ENCODE peak calls at places on chromosomes 3 and 15, in four cellular contexts. R is RWPE2; B is astrocyte; K is naive thymus-derived CD4-positive, alpha-beta T cell. X is an unnamed sample.

GRCh38 chr15:58227706-58228543 is 89.7 kb downstream of the AQP9 start:
- DNase-seq in R (no peak), B (peak; percentile 44), K (peak; percentile 56), X (peak; percentile 80)

GRCh38 chr3:190121061-190121765 is 516 bp upstream of the P3H2 start:
- DNase-seq in R (no peak), B (no peak), K (no peak), X (no peak)

GRCh38 chr3:150447084-150447483 is 39.0 kb downstream of the TSC22D2 start:
- DNase-seq in R (no peak), B (peak; percentile 30), K (no peak), X (no peak)

GRCh38 chr3:98010194-98010882 is 24.8 kb downstream of the GABRR3 start:
- DNase-seq in R (no peak), B (no peak), K (no peak), X (no peak)

GRCh38 chr15:59553879-59554735 is 57.5 kb upstream of the GCNT3 start:
- DNase-seq in R (peak; percentile 86), B (peak; percentile 75), K (no peak), X (no peak)

GRCh38 chr3:51711352-51712019 is 4.6 kb downstream of the GRM2 start:
- DNase-seq in R (peak; percentile 16), B (no peak), K (no peak), X (no peak)

GRCh38 chr3:101379695-101380376 is 59.5 kb upstream of the IMPG2 start:
- DNase-seq in R (no peak), B (no peak), K (no peak), X (no peak)

GRCh38 chr3:31610700-31611275 is 78.1 kb downstream of the STT3B start:
- DNase-seq in R (no peak), B (peak; percentile 28), K (no peak), X (no peak)

GRCh38 chr3:8529738-8530525 is 28.3 kb downstream of the LMCD1 start:
- DNase-seq in R (no peak), B (peak; percentile 51), K (no peak), X (no peak)

GRCh38 chr3:48190911-48191310 is 2.7 kb upstream of the CDC25A start:
- DNase-seq in R (no peak), B (no peak), K (no peak), X (no peak)

GRCh38 chr3:143786229-143787199 is 61.8 kb downstream of the SLC9A9 start:
- DNase-seq in R (no peak), B (peak; percentile 36), K (no peak), X (no peak)

GRCh38 chr15:51888593-51889195 is 59.2 kb downstream of the TMOD3 start:
- DNase-seq in R (no peak), B (no peak), K (no peak), X (peak; percentile 12)

GRCh38 chr3:14947105-14947885 is at the start of gene NR2C2:
- DNase-seq in R (peak; percentile 74), B (peak; percentile 38), K (peak; percentile 88), X (peak; percentile 60)

GRCh38 chr3:136194409-136195257 is 1.5 kb downstream of the MSL2 start:
- DNase-seq in R (no peak), B (no peak), K (peak; percentile 89), X (peak; percentile 91)

GRCh38 chr3:57038466-57039164 is 21.8 kb upstream of the SPATA12 start:
- DNase-seq in R (no peak), B (no peak), K (no peak), X (peak; percentile 67)

GRCh38 chr15:83378921-83379561 is 68.1 kb upstream of the SH3GL3 start:
- DNase-seq in R (peak; percentile 97), B (no peak), K (no peak), X (no peak)

GRCh38 chr3:100902572-100902971 is 90.6 kb downstream of the ABI3BP start:
- DNase-seq in R (no peak), B (peak; percentile 54), K (no peak), X (no peak)

GRCh38 chr3:67415504-67415903 is 238.9 kb downstream of the SUCLG2 start:
- DNase-seq in R (no peak), B (peak; percentile 38), K (no peak), X (no peak)

GRCh38 chr15:48374472-48374871 is 43.2 kb downstream of the DUT start:
- DNase-seq in R (no peak), B (peak; percentile 81), K (no peak), X (no peak)

GRCh38 chr3:39056151-39056550 is 4.3 kb downstream of the WDR48 start:
- DNase-seq in R (no peak), B (peak; percentile 30), K (no peak), X (no peak)

GRCh38 chr3:105745046-105745445 is 123.8 kb downstream of the CBLB start:
- DNase-seq in R (no peak), B (no peak), K (no peak), X (no peak)

GRCh38 chr3:189883113-189883753 is 237.5 kb downstream of the P3H2 start:
- DNase-seq in R (no peak), B (no peak), K (no peak), X (no peak)

GRCh38 chr15:86608461-86608860 is 528.8 kb downstream of the AGBL1 start:
- DNase-seq in R (no peak), B (peak; percentile 46), K (no peak), X (no peak)

GRCh38 chr3:179716811-179717210 is 64.0 kb downstream of the USP13 start:
- DNase-seq in R (no peak), B (peak; percentile 98), K (no peak), X (no peak)

GRCh38 chr15:31296304-31297220 is 30.1 kb upstream of the KLF13 start:
- DNase-seq in R (peak; percentile 81), B (no peak), K (no peak), X (no peak)

GRCh38 chr3:158737987-158738615 is 5.8 kb upstream of the RARRES1 start:
- DNase-seq in R (no peak), B (no peak), K (no peak), X (no peak)

GRCh38 chr15:62212746-62213145 is 47.7 kb upstream of the C2CD4B start:
- DNase-seq in R (no peak), B (no peak), K (peak; percentile 18), X (peak; percentile 94)

GRCh38 chr15:31554261-31554660 is 227.6 kb downstream of the KLF13 start:
- DNase-seq in R (no peak), B (peak; percentile 88), K (no peak), X (no peak)

GRCh38 chr3:77699292-77699691 is 659.4 kb downstream of the ROBO2 start:
- DNase-seq in R (no peak), B (no peak), K (no peak), X (no peak)

GRCh38 chr15:99098991-99099390 is 5.9 kb upstream of the SYNM start:
- DNase-seq in R (no peak), B (no peak), K (no peak), X (no peak)

GRCh38 chr15:96974761-96975160 is 644.3 kb downstream of the NR2F2 start:
- DNase-seq in R (no peak), B (peak; percentile 1), K (no peak), X (no peak)

GRCh38 chr3:3105815-3106214 is 4.4 kb downstream of the IL5RA start:
- DNase-seq in R (no peak), B (no peak), K (no peak), X (no peak)

GRCh38 chr3:58116161-58116955 is 94.4 kb downstream of the DNASE1L3 start:
- DNase-seq in R (no peak), B (no peak), K (peak; percentile 72), X (peak; percentile 81)

GRCh38 chr3:99866167-99866810 is 48.6 kb downstream of the CMSS1 start:
- DNase-seq in R (no peak), B (peak; percentile 90), K (no peak), X (peak; percentile 89)

GRCh38 chr3:141840737-141841544 is 35.5 kb upstream of the ATP1B3 start:
- DNase-seq in R (no peak), B (peak; percentile 79), K (no peak), X (peak; percentile 28)

GRCh38 chr3:139758654-139759291 is 81.0 kb upstream of the NMNAT3 start:
- DNase-seq in R (no peak), B (peak; percentile 94), K (no peak), X (no peak)

GRCh38 chr15:64279131-64279530 is 76.8 kb downstream of the CSNK1G1 start:
- DNase-seq in R (no peak), B (peak; percentile 39), K (no peak), X (no peak)

GRCh38 chr15:59993950-59994401 is 10.1 kb upstream of the FOXB1 start:
- DNase-seq in R (no peak), B (no peak), K (no peak), X (peak; percentile 38)

GRCh38 chr3:73848173-73848751 is 223.5 kb upstream of the PDZRN3 start:
- DNase-seq in R (no peak), B (peak; percentile 23), K (no peak), X (peak; percentile 16)

GRCh38 chr3:147360936-147361670 is 45.2 kb downstream of the ZIC4 start:
- DNase-seq in R (no peak), B (no peak), K (no peak), X (peak; percentile 19)

GRCh38 chr3:4158329-4158728 is 144.8 kb upstream of the SETMAR start:
- DNase-seq in R (no peak), B (no peak), K (no peak), X (no peak)
- H3K4me3 ChIP-seq in R (no peak overlapping the region), B (no peak overlapping the region), K (no peak overlapping the region), X (no peak overlapping the region)

GRCh38 chr3:170367797-170368196 is 10.3 kb downstream of the SKIL start:
- DNase-seq in R (no peak), B (no peak), K (no peak), X (no peak)
- H3K4me3 ChIP-seq in R (no peak overlapping the region), B (no peak overlapping the region), K (no peak overlapping the region), X (no peak overlapping the region)

GRCh38 chr3:9767418-9767817 is 2.3 kb downstream of the CAMK1 start:
- DNase-seq in R (no peak), B (no peak), K (no peak), X (no peak)
- H3K4me3 ChIP-seq in R (no peak overlapping the region), B (no peak overlapping the region), K (no peak overlapping the region), X (no peak overlapping the region)

GRCh38 chr3:130948929-130949328 is 55.0 kb downstream of the ATP2C1 start:
- DNase-seq in R (no peak), B (no peak), K (no peak), X (no peak)
- H3K4me3 ChIP-seq in R (no peak overlapping the region), B (no peak overlapping the region), K (no peak overlapping the region), X (no peak overlapping the region)

GRCh38 chr3:46629571-46630517 is 17.5 kb downstream of the FAM240A start:
- DNase-seq in R (no peak), B (peak; percentile 61), K (peak; percentile 62), X (peak; percentile 65)
- H3K4me3 ChIP-seq in R (no peak overlapping the region), B (peak overlapping the region; percentile 49), K (peak overlapping the region; percentile 73), X (peak overlapping the region; percentile 47)